ENCODE peak calls at places on chromosomes 12 and 14, in five cellular contexts. G, B, O, A and I are unnamed samples.

GRCh38 chr14:104710071-104710735 is 13.8 kb upstream of the ADSS1 start:
- DNase-seq in B (no peak), G (no peak), A (no peak), O (no peak), I (no peak)

GRCh38 chr12:53978477-53979356 is 4.0 kb upstream of the HOTAIR start:
- DNase-seq in G (no peak), B (no peak), A (no peak), O (no peak), I (no peak)

GRCh38 chr12:93736640-93737178 is 59.5 kb downstream of the CRADD start:
- DNase-seq in G (no peak), A (no peak), B (no peak), O (no peak), I (no peak)

GRCh38 chr12:12870454-12870853 is 20.9 kb upstream of the GPRC5A start:
- DNase-seq in G (no peak), A (no peak), B (no peak), O (no peak), I (peak)

GRCh38 chr12:15996254-15996653 is 85.1 kb downstream of the DERA start:
- DNase-seq in B (no peak), G (peak), A (peak), O (no peak), I (peak)

GRCh38 chr12:90090929-90091651 is 382.5 kb upstream of the ATP2B1 start:
- DNase-seq in G (no peak), O (no peak), B (no peak), A (peak), I (peak)

GRCh38 chr12:75820848-75821578 is 210.6 kb downstream of the PHLDA1 start:
- DNase-seq in O (peak), G (no peak), A (no peak), B (peak), I (peak)

GRCh38 chr14:92652413-92653151 is 95.8 kb downstream of the LGMN start:
- DNase-seq in O (no peak), B (no peak), A (no peak), G (no peak), I (no peak)

GRCh38 chr12:8028267-8028666 is 4.2 kb upstream of the FOXJ2 start:
- DNase-seq in B (no peak), O (no peak), G (no peak), A (no peak), I (no peak)

GRCh38 chr12:16347391-16348298 is at the start of gene MGST1:
- DNase-seq in B (peak), A (peak), O (no peak), G (peak), I (peak)

GRCh38 chr12:68497112-68497511 is 113.6 kb upstream of the RAP1B start:
- DNase-seq in O (no peak), G (no peak), A (no peak), B (no peak), I (no peak)

GRCh38 chr14:75205586-75205985 is 29.2 kb upstream of the TMED10 start:
- DNase-seq in G (no peak), O (no peak), B (no peak), A (peak), I (no peak)

GRCh38 chr14:75206190-75206589 is 29.8 kb upstream of the TMED10 start:
- DNase-seq in G (no peak), B (no peak), A (no peak), O (no peak), I (no peak)

GRCh38 chr14:75201087-75201486 is 24.7 kb upstream of the TMED10 start:
- DNase-seq in G (no peak), B (no peak), O (no peak), A (no peak), I (no peak)

GRCh38 chr14:75202671-75203070 is 26.3 kb upstream of the TMED10 start:
- DNase-seq in B (no peak), G (no peak), O (no peak), A (no peak), I (no peak)

GRCh38 chr14:75204106-75204505 is 27.7 kb upstream of the TMED10 start:
- DNase-seq in G (no peak), O (no peak), B (no peak), A (no peak), I (no peak)
- TF ChIP-seq POLR2A in G (no peak), O (peak), B (no peak), A (no peak), I (no peak)

GRCh38 chr12:10716704-10717315 is 6.3 kb downstream of the YBX3 start:
- DNase-seq in B (peak), A (peak), G (peak), O (peak), I (peak)
- TF ChIP-seq POLR2A in B (peak), A (no peak), G (no peak), O (no peak), I (no peak)

GRCh38 chr14:100033347-100034052 is 31.7 kb upstream of the EVL start:
- DNase-seq in B (no peak), G (no peak), O (no peak), A (no peak), I (no peak)

GRCh38 chr14:100032749-100033148 is 32.5 kb upstream of the EVL start:
- DNase-seq in O (no peak), B (no peak), G (no peak), A (no peak), I (no peak)

GRCh38 chr14:100028990-100029677 is 36.1 kb upstream of the EVL start:
- DNase-seq in B (no peak), A (no peak), G (no peak), O (no peak), I (peak)

GRCh38 chr14:100030441-100031153 is 34.6 kb upstream of the EVL start:
- DNase-seq in O (no peak), B (no peak), G (no peak), A (no peak), I (peak)

DNA sequence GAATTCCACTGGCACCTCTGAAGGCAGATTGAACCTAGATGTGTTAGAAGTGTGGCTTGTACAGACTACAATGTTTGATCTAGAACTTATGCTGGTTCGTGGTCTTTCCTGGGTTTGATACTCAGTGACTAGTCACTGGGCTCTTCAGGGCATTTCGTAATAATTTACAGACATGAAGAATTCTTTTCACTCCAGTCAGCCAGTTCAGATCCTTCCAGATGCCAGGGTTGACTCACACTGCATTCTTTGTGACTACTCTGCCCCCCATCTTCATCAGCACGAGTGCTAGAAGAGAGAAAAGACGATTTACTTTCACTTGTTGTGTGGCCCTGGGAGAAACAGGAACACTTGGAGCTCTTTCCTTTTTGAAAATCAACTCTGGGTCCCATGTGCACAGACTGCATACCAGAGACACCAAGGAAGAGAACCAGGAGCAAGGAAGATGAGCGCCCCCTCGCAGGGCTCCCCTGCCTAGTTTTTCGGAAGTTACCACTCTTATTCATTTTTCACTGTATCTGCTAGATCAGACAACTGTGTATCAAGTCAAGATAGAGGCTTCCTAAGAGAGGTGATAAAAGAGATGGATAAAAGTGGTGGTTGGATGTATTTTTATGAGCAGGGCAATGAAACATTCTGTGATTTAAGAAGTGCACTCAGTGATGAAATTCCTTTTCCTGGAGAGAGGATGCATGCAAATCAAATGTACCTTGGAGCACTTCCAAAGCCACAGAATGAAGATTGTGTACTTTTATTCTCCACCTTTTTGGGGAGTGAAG is 33.5 kb upstream of the EVL start:
- DNase-seq in G (peak), B (peak), A (peak), O (no peak), I (peak)
- TF ChIP-seq POLR2A in G (no peak), B (no peak), A (no peak), O (no peak), I (no peak)

GRCh38 chr14:52950898-52951729 is at the start of gene FERMT2:
- DNase-seq in B (peak), O (peak), G (peak), A (peak), I (peak)

GRCh38 chr14:52948836-52949235 is 2.0 kb downstream of the FERMT2 start:
- DNase-seq in G (no peak), A (no peak), O (no peak), B (no peak), I (no peak)

GRCh38 chr14:52949249-52949648 is 1.6 kb downstream of the FERMT2 start:
- DNase-seq in G (no peak), A (no peak), O (no peak), B (no peak), I (no peak)

GRCh38 chr14:52950410-52950897 is 396 bp downstream of the FERMT2 start:
- DNase-seq in B (no peak), G (peak), O (no peak), A (peak), I (peak)

GRCh38 chr14:52949711-52950409 is 990 bp downstream of the FERMT2 start:
- DNase-seq in G (peak), A (no peak), O (no peak), B (peak), I (peak)
- TF ChIP-seq POLR2A in G (no peak), A (no peak), O (no peak), B (no peak), I (no peak)

DNA sequence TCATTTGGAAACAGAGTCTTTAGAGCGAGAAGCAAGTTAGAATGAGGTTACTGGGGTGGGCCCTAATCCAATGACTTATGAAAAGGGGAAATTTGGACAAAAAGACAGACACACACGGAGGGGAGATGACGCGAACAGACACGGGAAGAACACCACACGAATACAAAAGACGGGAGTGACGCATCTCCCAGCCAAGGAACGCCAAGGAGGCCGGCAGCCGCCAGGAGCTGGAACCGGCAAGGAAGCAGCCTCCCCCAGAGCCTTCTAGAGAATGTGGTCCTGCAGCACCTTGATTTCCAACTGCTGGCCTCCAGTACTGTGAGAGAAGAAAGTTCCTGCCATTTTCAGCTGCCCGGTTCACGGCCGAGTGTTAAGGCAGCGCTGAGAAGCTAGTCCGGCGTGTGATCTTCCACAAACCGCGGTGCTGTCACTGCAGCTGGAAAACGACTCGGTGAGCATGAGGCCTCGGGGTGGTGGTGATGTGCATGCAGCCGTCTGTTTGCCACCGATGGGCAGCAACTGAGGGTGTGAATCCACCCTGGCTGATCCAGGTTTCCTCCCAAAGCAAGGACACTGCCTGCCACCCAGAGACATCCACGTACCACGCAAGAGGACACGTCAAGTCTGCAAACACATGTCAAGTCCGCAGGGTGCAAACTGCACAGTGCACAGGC is 124.5 kb downstream of the NCOR2 start:
- DNase-seq in B (no peak), O (no peak), A (no peak), G (no peak), I (no peak)
- TF ChIP-seq POLR2A in B (no peak), O (no peak), A (no peak), G (no peak), I (no peak)

GRCh38 chr12:6753772-6754356 is 923 bp upstream of the MLF2 start:
- DNase-seq in A (no peak), G (no peak), O (no peak), B (no peak), I (no peak)

GRCh38 chr12:6754406-6754805 is 1.5 kb upstream of the MLF2 start:
- DNase-seq in G (no peak), A (no peak), O (no peak), B (no peak), I (no peak)

GRCh38 chr12:6751767-6752166 is 1.2 kb downstream of the MLF2 start:
- DNase-seq in O (no peak), G (no peak), B (no peak), A (no peak), I (no peak)

GRCh38 chr12:6752181-6752930 is 585 bp downstream of the MLF2 start:
- DNase-seq in B (no peak), A (peak), G (no peak), O (peak), I (peak)

GRCh38 chr12:6752931-6753771 is at the start of gene MLF2:
- DNase-seq in G (peak), A (peak), O (peak), B (peak), I (peak)
- TF ChIP-seq POLR2A in G (peak), A (peak), O (peak), B (peak), I (peak)

GRCh38 chr14:52333823-52334657 is 19.9 kb downstream of the PTGER2 start:
- DNase-seq in A (no peak), G (no peak), B (no peak), O (no peak), I (no peak)

GRCh38 chr14:52328286-52328685 is 14.2 kb downstream of the PTGER2 start:
- DNase-seq in A (no peak), G (no peak), B (no peak), O (no peak), I (peak)

GRCh38 chr14:52329678-52330376 is 15.7 kb downstream of the PTGER2 start:
- DNase-seq in O (no peak), G (no peak), B (no peak), A (no peak), I (no peak)

GRCh38 chr14:52333108-52333507 is 19.0 kb downstream of the PTGER2 start:
- DNase-seq in B (no peak), O (no peak), A (no peak), G (no peak), I (no peak)

GRCh38 chr14:52332269-52332668 is 18.2 kb downstream of the PTGER2 start:
- DNase-seq in A (no peak), G (no peak), O (no peak), B (no peak), I (no peak)
- TF ChIP-seq POLR2A in A (no peak), G (no peak), O (no peak), B (no peak), I (no peak)

GRCh38 chr14:23539209-23539866 is 12.2 kb downstream of the ZFHX2 start:
- DNase-seq in A (peak), G (no peak), O (no peak), B (no peak), I (peak)
- TF ChIP-seq POLR2A in A (no peak), G (no peak), O (no peak), B (no peak), I (no peak)